ENCODE peak calls at places on chromosomes 11 and 22, in four cellular contexts. E is mesendoderm, V is H9, B is IMR-90. N is an unnamed sample.

GRCh38 chr11:79439893-79440450 is 858 bp downstream of the TENM4 start:
- DNase-seq in E (peak; percentile 71), V (peak; percentile 55), B (no peak), N (no peak)

GRCh38 chr11:8671242-8671641 is 11.2 kb downstream of the TRIM66 start:
- DNase-seq in E (peak; percentile 98), V (peak; percentile 83), B (peak; percentile 97), N (peak; percentile 83)

GRCh38 chr11:68039526-68040086 is 781 bp downstream of the TCIRG1 start:
- DNase-seq in E (no peak), V (no peak), B (no peak), N (no peak)

GRCh38 chr11:132992838-132993680 is 539.2 kb downstream of the OPCML start:
- DNase-seq in E (no peak), V (no peak), B (peak; percentile 4), N (peak; percentile 2)

GRCh38 chr11:68051191-68052136 is 12.6 kb downstream of the TCIRG1 start:
- DNase-seq in E (peak; percentile 23), V (peak; percentile 59), B (no peak), N (no peak)

GRCh38 chr11:100354736-100355135 is 332.4 kb upstream of the ARHGAP42 start:
- DNase-seq in E (no peak), V (no peak), B (no peak), N (peak; percentile 5)

GRCh38 chr11:126496576-126497403 is 141.3 kb downstream of the ST3GAL4 start:
- DNase-seq in E (no peak), V (no peak), B (no peak), N (no peak)

GRCh38 chr11:31795706-31796522 is 15.2 kb downstream of the PAX6 start:
- DNase-seq in E (no peak), V (no peak), B (no peak), N (no peak)

GRCh38 chr22:26197427-26197826 is 28.2 kb downstream of the SEZ6L start:
- DNase-seq in E (no peak), V (no peak), B (no peak), N (no peak)

GRCh38 chr11:9577551-9577950 is 4.1 kb downstream of the WEE1 start:
- DNase-seq in E (no peak), V (no peak), B (peak; percentile 58), N (peak; percentile 78)

GRCh38 chr22:16793831-16794230 is 31.4 kb downstream of the XKR3 start:
- DNase-seq in E (no peak), V (no peak), B (no peak), N (no peak)
- H3K4me2 ChIP-seq in E (no peak overlapping the region), V (no peak overlapping the region), B (no peak overlapping the region), N (no peak overlapping the region)

GRCh38 chr22:35134637-35135036 is 68.7 kb downstream of the ISX start:
- DNase-seq in E (peak; percentile 86), V (no peak), B (no peak), N (no peak)
- H2BK15ac ChIP-seq in E (no peak overlapping the region), V (no peak overlapping the region), B (no peak overlapping the region), N (no peak overlapping the region)

GRCh38 chr11:12683857-12684256 is 9.6 kb downstream of the TEAD1 start:
- DNase-seq in E (no peak), V (no peak), B (no peak), N (peak; percentile 68)
- H3K4me2 ChIP-seq in E (no peak overlapping the region), V (no peak overlapping the region), B (no peak overlapping the region), N (no peak overlapping the region)

DNA sequence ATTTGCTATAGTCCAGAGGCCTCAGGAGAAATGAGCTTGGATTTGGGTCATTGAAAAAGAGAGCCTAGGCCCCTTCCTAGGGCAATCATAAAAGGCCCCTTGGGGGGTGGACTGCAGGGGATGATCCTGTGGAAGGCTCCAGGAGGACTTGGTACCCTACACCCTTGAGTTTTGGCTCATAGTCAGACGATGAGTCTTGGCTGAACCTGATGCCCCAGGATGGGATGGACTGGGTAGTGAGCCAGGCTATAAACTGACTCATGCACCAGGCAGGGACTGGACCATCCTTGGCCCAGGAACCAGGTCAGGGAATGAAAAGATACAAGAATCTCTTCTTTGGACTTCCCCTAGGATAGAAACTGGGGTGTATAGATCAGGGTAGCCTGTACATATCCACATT is 54.2 kb downstream of the NAV2 start:
- DNase-seq in E (no peak), V (no peak), B (peak; percentile 11), N (no peak)
- H2BK15ac ChIP-seq in E (no peak overlapping the region), V (no peak overlapping the region), B (no peak overlapping the region), N (no peak overlapping the region)

GRCh38 chr11:122137081-122137793 is 21.2 kb upstream of the BLID start:
- DNase-seq in E (peak; percentile 22), V (no peak), B (peak; percentile 96), N (peak; percentile 93)
- H3K4me2 ChIP-seq in E (no peak overlapping the region), V (no peak overlapping the region), B (peak overlapping the region; percentile 44), N (no peak overlapping the region)

GRCh38 chr22:36425977-36426523 is 38.3 kb upstream of the MYH9 start:
- DNase-seq in E (peak; percentile 72), V (no peak), B (peak; percentile 53), N (peak; percentile 85)
- H2BK15ac ChIP-seq in E (no peak overlapping the region), V (no peak overlapping the region), B (peak overlapping the region; percentile 73), N (peak overlapping the region; percentile 63)

DNA sequence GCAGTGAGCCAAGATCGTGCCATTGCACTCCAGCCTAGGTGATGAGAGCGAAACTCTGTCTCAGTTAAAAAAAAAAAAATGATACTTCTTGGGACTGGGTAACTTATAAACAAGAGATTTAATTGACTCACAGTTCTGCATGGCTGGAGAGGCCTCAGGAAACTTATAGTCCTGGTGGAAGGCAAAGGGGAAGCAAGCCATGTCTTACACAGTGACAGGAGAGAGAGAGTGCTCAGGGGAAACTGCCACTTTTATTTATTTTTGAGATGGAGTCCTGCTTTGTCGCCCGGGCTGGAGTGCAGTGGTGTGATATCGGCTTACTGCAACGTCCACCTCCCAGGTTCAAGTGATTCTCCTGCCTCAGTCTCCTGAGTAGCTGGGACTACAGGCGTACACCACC is 8.2 kb downstream of the SDF2L1 start:
- DNase-seq in E (no peak), V (no peak), B (no peak), N (no peak)
- H3K4me2 ChIP-seq in E (no peak overlapping the region), V (no peak overlapping the region), B (no peak overlapping the region), N (no peak overlapping the region)

GRCh38 chr22:49276567-49276966 is 551.1 kb downstream of the BRD1 start:
- DNase-seq in E (no peak), V (no peak), B (no peak), N (no peak)
- H2BK15ac ChIP-seq in E (no peak overlapping the region), V (no peak overlapping the region), B (no peak overlapping the region), N (no peak overlapping the region)

N was measured in mesenchymal stem cell.